ENCODE peak calls at places on chromosomes 16 and 17, in six cellular contexts. One of them, this sample, is unnamed.

GRCh38 chr17:13025264-13025627 is 7.4 kb upstream of the ELAC2 start:
- DNase-seq in cardiac fibroblast: no peak
- DNase-seq in cardiac muscle cell: no peak
- DNase-seq in RPMI7951: no peak
- DNase-seq in DND-41: no peak
- DNase-seq in germinal center: no peak
- DNase-seq in this sample: no peak

GRCh38 chr17:73397278-73397826 is 85.6 kb upstream of the CDC42EP4 start:
- DNase-seq in RPMI7951: no peak
- DNase-seq in germinal center: no peak
- DNase-seq in cardiac muscle cell: no peak
- DNase-seq in cardiac fibroblast: no peak
- DNase-seq in DND-41: no peak
- DNase-seq in this sample: no peak

GRCh38 chr17:28390984-28391383 is 15.0 kb downstream of the SLC46A1 start:
- DNase-seq in RPMI7951: no peak
- DNase-seq in cardiac fibroblast: no peak
- DNase-seq in germinal center: no peak
- DNase-seq in DND-41: no peak
- DNase-seq in cardiac muscle cell: no peak
- DNase-seq in this sample: no peak

GRCh38 chr16:31483081-31483480 is at the start of gene SLC5A2:
- DNase-seq in DND-41: no peak
- DNase-seq in RPMI7951: no peak
- DNase-seq in cardiac muscle cell: no peak
- DNase-seq in germinal center: no peak
- DNase-seq in cardiac fibroblast: no peak
- DNase-seq in this sample: no peak

GRCh38 chr16:49487746-49488145 is 114.1 kb downstream of the C16orf78 start:
- DNase-seq in DND-41: no peak
- DNase-seq in germinal center: no peak
- DNase-seq in cardiac fibroblast: no peak
- DNase-seq in cardiac muscle cell: no peak
- DNase-seq in RPMI7951: no peak
- DNase-seq in this sample: no peak

GRCh38 chr17:27319536-27320221 is 25.8 kb downstream of the WSB1 start:
- DNase-seq in germinal center: no peak
- DNase-seq in cardiac fibroblast: peak
- DNase-seq in RPMI7951: peak
- DNase-seq in cardiac muscle cell: peak
- DNase-seq in DND-41: no peak
- DNase-seq in this sample: no peak

GRCh38 chr16:72939247-72939646 is 108.7 kb downstream of the ZFHX3 start:
- DNase-seq in RPMI7951: peak
- DNase-seq in cardiac fibroblast: peak
- DNase-seq in germinal center: no peak
- DNase-seq in DND-41: no peak
- DNase-seq in cardiac muscle cell: peak
- DNase-seq in this sample: peak

GRCh38 chr17:49021768-49022103 is 24.6 kb downstream of the IGF2BP1 start:
- DNase-seq in cardiac muscle cell: no peak
- DNase-seq in germinal center: no peak
- DNase-seq in DND-41: no peak
- DNase-seq in cardiac fibroblast: no peak
- DNase-seq in RPMI7951: no peak
- DNase-seq in this sample: no peak

GRCh38 chr17:48333034-48333491 is 97.0 kb downstream of the SKAP1 start:
- DNase-seq in RPMI7951: no peak
- DNase-seq in germinal center: no peak
- DNase-seq in cardiac muscle cell: peak
- DNase-seq in DND-41: no peak
- DNase-seq in cardiac fibroblast: peak
- DNase-seq in this sample: no peak

GRCh38 chr17:74008196-74008595 is 195.3 kb upstream of the RPL38 start:
- DNase-seq in cardiac muscle cell: peak
- DNase-seq in cardiac fibroblast: no peak
- DNase-seq in germinal center: peak
- DNase-seq in DND-41: peak
- DNase-seq in RPMI7951: peak
- DNase-seq in this sample: peak

GRCh38 chr16:12719972-12720371 is 83.7 kb downstream of the CPPED1 start:
- DNase-seq in cardiac muscle cell: no peak
- DNase-seq in germinal center: no peak
- DNase-seq in cardiac fibroblast: no peak
- DNase-seq in DND-41: no peak
- DNase-seq in RPMI7951: no peak
- DNase-seq in this sample: no peak

GRCh38 chr17:66367112-66367511 is 64.7 kb downstream of the PRKCA start:
- DNase-seq in DND-41: no peak
- DNase-seq in cardiac muscle cell: no peak
- DNase-seq in cardiac fibroblast: no peak
- DNase-seq in RPMI7951: no peak
- DNase-seq in germinal center: no peak
- DNase-seq in this sample: no peak

GRCh38 chr17:81365601-81366585 is 29.4 kb upstream of the BAHCC1 start:
- DNase-seq in DND-41: peak
- DNase-seq in cardiac muscle cell: peak
- DNase-seq in RPMI7951: peak
- DNase-seq in germinal center: no peak
- DNase-seq in cardiac fibroblast: peak
- DNase-seq in this sample: no peak

GRCh38 chr17:73196500-73196899 is 3.6 kb downstream of the COG1 start:
- DNase-seq in cardiac muscle cell: peak
- DNase-seq in RPMI7951: peak
- DNase-seq in cardiac fibroblast: peak
- DNase-seq in germinal center: no peak
- DNase-seq in DND-41: no peak
- DNase-seq in this sample: no peak

GRCh38 chr16:2088759-2089358 is 41.1 kb downstream of the TSC2 start:
- DNase-seq in cardiac muscle cell: no peak
- DNase-seq in cardiac fibroblast: no peak
- DNase-seq in germinal center: no peak
- DNase-seq in DND-41: no peak
- DNase-seq in RPMI7951: no peak
- DNase-seq in this sample: no peak

GRCh38 chr16:84874004-84874435 is 54.2 kb downstream of the CRISPLD2 start:
- DNase-seq in RPMI7951: peak
- DNase-seq in germinal center: no peak
- DNase-seq in cardiac fibroblast: no peak
- DNase-seq in DND-41: no peak
- DNase-seq in cardiac muscle cell: peak
- DNase-seq in this sample: no peak